ENCODE peak calls at places on chromosomes 6 and 20, in eight cellular contexts. E is T-cell; C is A549; J is activated CD8-positive, alpha-beta memory T cell treated with anti-CD3 and anti-CD28 coated beads, Interleukin-2, amount 10 ng/mL, durations not matched to agents 7 days and 5 days; Y is gastrocnemius medialis; R is HCT116; V is naive thymus-derived CD8-positive, alpha-beta T cell; A is omental fat pad. L is an unnamed sample.

GRCh38 chr6:150409576-150410066 is 40.8 kb downstream of the IYD start:
- ATAC-seq in J (no peak), V (no peak), C (no peak), A (no peak), R (no peak), E (no peak), Y (no peak), L (no peak)

GRCh38 chr20:48826064-48826463 is 1.7 kb downstream of the PREX1 start:
- ATAC-seq in V (no peak), J (no peak), R (no peak), Y (no peak), A (no peak), C (no peak), E (no peak), L (no peak)

GRCh38 chr6:107942164-107942563 is 15.8 kb downstream of the SEC63 start:
- ATAC-seq in A (no peak), Y (no peak), C (no peak), J (no peak), E (no peak), V (no peak), R (no peak), L (no peak)

GRCh38 chr20:48623176-48623905 is 204.5 kb downstream of the PREX1 start:
- ATAC-seq in C (no peak), E (no peak), Y (no peak), A (no peak), V (no peak), J (no peak), R (no peak), L (no peak)

GRCh38 chr6:26478985-26479278 is 21.2 kb upstream of the BTN1A1 start:
- ATAC-seq in V (no peak), E (no peak), Y (no peak), R (no peak), A (no peak), J (no peak), C (no peak), L (no peak)

GRCh38 chr20:40670251-40670650 is 18.8 kb downstream of the MAFB start:
- ATAC-seq in R (peak; percentile 76), V (no peak), A (no peak), Y (no peak), E (no peak), J (no peak), C (no peak), L (no peak)

GRCh38 chr6:144335315-144335861 is 50.3 kb downstream of the UTRN start:
- ATAC-seq in E (no peak), A (no peak), V (peak; percentile 20), J (no peak), C (no peak), Y (no peak), R (no peak), L (no peak)

GRCh38 chr6:167858842-167859520 is 32.3 kb downstream of the AFDN start:
- ATAC-seq in V (no peak), Y (no peak), R (no peak), C (no peak), E (no peak), A (peak; percentile 57), J (no peak), L (no peak)

L was measured in gastroesophageal sphincter.